ENCODE peak calls at places on chromosomes 3 and 15, in six cellular contexts. U is pancreas; S is CD8-positive, alpha-beta memory T cell; B is CD8-positive, alpha-beta T cell; X is adrenal gland; O is keratinocyte. N is an unnamed sample. For H3K27me3, the result is how much of the 10 kb centered on the place peaks cover.

GRCh38 chr3:141863497-141863896 is 12.9 kb upstream of the ATP1B3 start:
- DNase-seq in X (no peak), U (no peak), O (no peak), B (no peak), S (no peak), N (no peak)

GRCh38 chr3:42077785-42078184 is 13.4 kb upstream of the TRAK1 start:
- DNase-seq in B (no peak), S (no peak), X (no peak), O (no peak), U (no peak), N (no peak)

GRCh38 chr15:40392986-40393948 is 10.7 kb downstream of the KNSTRN start:
- DNase-seq in U (no peak), S (no peak), O (no peak), X (no peak), B (no peak), N (no peak)

GRCh38 chr3:72580910-72581309 is 267.3 kb downstream of the SHQ1 start:
- DNase-seq in X (no peak), S (no peak), B (no peak), U (no peak), O (no peak), N (no peak)

GRCh38 chr3:57110797-57111196 is 50.3 kb downstream of the SPATA12 start:
- DNase-seq in X (no peak), S (no peak), O (no peak), U (no peak), B (no peak), N (no peak)

GRCh38 chr15:74461847-74462511 is 1.0 kb upstream of the UBL7 start:
- DNase-seq in S (no peak), B (no peak), O (no peak), X (no peak), U (no peak), N (no peak)

GRCh38 chr15:73786518-73786917 is 33.4 kb upstream of the INSYN1 start:
- DNase-seq in X (no peak), S (no peak), B (no peak), O (no peak), U (no peak), N (no peak)

GRCh38 chr3:144652573-144652972 is 681.0 kb downstream of the DIPK2A start:
- DNase-seq in B (no peak), X (no peak), U (no peak), S (no peak), O (no peak), N (no peak)

GRCh38 chr3:78258798-78259197 is 1218.9 kb downstream of the ROBO2 start:
- DNase-seq in S (no peak), B (no peak), O (no peak), U (no peak), X (no peak), N (no peak)

GRCh38 chr3:192930585-192930984 is 12.9 kb upstream of the MB21D2 start:
- DNase-seq in X (no peak), B (no peak), U (no peak), O (no peak), S (no peak), N (no peak)

GRCh38 chr3:150296123-150296750 is 111.9 kb upstream of the TSC22D2 start:
- DNase-seq in U (no peak), O (no peak), X (no peak), S (no peak), B (no peak), N (no peak)

GRCh38 chr15:76340802-76341365 is 4.3 kb downstream of the ISL2 start:
- DNase-seq in B (no peak), O (no peak), X (no peak), S (peak), U (peak), N (no peak)

GRCh38 chr3:41216993-41217392 is 17.7 kb downstream of the CTNNB1 start:
- DNase-seq in B (no peak), X (no peak), S (no peak), U (no peak), O (no peak), N (no peak)

GRCh38 chr3:136177876-136178275 is 18.3 kb downstream of the MSL2 start:
- DNase-seq in U (no peak), S (no peak), B (no peak), X (no peak), O (no peak), N (no peak)

GRCh38 chr3:124915254-124915653 is 19.3 kb downstream of the MUC13 start:
- DNase-seq in U (no peak), S (no peak), B (no peak), O (no peak), X (no peak), N (no peak)

GRCh38 chr15:38531509-38531908 is 33.1 kb downstream of the RASGRP1 start:
- DNase-seq in B (no peak), U (no peak), O (no peak), S (no peak), X (peak), N (no peak)

GRCh38 chr15:67197364-67197695 is 57.1 kb downstream of the AAGAB start:
- DNase-seq in U (no peak), S (no peak), B (no peak), X (no peak), O (no peak), N (no peak)

GRCh38 chr15:67198157-67198754 is 56.2 kb downstream of the AAGAB start:
- DNase-seq in B (no peak), S (no peak), U (no peak), O (no peak), X (no peak), N (no peak)

GRCh38 chr15:67196222-67196621 is 58.2 kb downstream of the AAGAB start:
- DNase-seq in S (no peak), O (no peak), U (no peak), X (no peak), B (no peak), N (no peak)

GRCh38 chr15:67195305-67195704 is 59.2 kb downstream of the AAGAB start:
- DNase-seq in U (no peak), S (no peak), B (no peak), X (no peak), O (no peak), N (no peak)

GRCh38 chr15:67196672-67197363 is 57.6 kb downstream of the AAGAB start:
- DNase-seq in X (no peak), U (no peak), O (no peak), S (no peak), B (no peak), N (no peak)
- H3K27me3 ChIP-seq in X (under half), U (under half), O (under half), S (under half), B (under half), N (under half)

DNA sequence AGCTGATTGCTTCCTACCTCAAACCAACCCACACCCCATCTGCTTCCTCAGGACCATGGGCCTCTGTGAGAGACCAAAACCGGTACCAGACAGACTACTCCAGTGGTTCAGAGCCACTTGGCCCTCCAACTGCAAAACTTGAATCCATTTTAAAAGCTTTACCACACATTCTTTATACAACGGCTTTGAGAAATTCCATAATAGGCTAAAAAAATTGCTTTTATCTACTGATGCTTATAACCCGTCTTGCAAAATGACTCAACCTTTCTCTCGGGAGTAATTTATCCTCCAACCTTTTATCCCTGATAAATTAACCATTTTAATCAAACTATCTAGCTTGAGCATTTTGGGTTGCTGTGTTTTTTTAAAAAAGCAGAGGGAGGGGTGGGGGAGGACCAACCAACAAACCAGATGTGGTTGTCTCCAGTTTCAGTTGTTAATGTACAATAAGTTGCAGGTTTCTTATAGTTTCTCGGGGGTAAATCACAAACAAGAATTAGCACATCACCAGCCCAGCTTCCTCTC is 275.7 kb upstream of the LRTM1 start:
- DNase-seq in O (no peak), X (no peak), U (no peak), B (no peak), S (no peak), N (no peak)
- H3K27ac ChIP-seq in O (no peak), X (no peak), U (no peak), B (no peak), S (no peak), N (no peak)

DNA sequence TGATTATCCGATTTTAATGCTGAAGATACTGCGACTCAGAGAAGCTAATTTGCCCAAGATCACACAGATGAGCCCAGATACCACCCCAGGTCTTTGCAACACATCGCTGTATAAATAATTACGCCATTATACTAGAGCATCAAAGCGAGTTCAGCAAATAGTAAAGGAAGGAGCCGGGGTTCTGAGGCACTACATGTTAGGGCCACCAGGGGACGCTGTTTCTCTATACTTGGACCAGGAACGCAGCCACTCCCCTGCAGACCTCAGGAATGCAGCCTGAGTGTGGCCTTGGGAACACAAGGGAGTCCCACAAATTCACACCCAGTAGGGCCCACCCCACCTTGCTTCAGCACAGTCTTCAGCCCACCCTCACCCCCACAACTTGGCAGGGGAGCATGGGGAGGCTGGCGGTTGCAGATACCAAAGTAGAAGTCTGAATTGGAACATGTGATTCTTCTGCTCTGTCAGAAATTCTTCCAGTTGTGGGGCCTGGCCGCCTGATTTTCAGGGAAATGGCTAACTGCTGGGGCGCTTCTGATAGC is 57.8 kb upstream of the RYK start:
- DNase-seq in B (peak), O (no peak), U (peak), S (peak), X (peak), N (peak)
- H3K4me3 ChIP-seq in B (no peak), O (no peak), U (no peak), S (peak), X (no peak), N (no peak)

DNA sequence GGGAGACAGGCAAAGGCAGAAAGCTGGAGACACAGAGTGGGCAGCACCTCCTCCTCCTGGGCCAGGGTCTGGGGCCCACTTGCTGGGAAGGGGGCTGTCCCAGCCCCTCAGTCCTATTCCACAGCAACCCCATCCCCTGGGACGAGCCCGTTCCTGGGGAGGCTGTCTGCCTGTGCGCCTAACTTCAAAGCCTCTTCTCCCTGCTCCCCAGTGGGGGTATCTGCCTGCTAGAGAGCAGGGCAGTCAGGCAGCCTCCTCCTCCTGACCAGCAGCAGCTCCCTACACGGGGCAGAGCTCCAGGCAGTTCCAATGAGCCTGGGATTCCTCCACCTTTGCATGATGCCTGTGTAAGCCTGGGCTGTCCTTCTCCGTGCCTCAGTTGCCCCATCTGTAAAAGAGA is 6.9 kb downstream of the PTH1R start:
- DNase-seq in S (no peak), O (no peak), B (no peak), X (no peak), U (no peak), N (no peak)
- H3K27me3 ChIP-seq in S (under half), O (half or more), B (under half), X (under half), U (under half), N (under half)

GRCh38 chr3:14555835-14556234 is 15.7 kb upstream of the GRIP2 start:
- DNase-seq in X (no peak), U (no peak), O (no peak), S (no peak), B (no peak), N (no peak)
- H3K27ac ChIP-seq in X (no peak), U (no peak), O (no peak), S (no peak), B (no peak), N (no peak)

DNA sequence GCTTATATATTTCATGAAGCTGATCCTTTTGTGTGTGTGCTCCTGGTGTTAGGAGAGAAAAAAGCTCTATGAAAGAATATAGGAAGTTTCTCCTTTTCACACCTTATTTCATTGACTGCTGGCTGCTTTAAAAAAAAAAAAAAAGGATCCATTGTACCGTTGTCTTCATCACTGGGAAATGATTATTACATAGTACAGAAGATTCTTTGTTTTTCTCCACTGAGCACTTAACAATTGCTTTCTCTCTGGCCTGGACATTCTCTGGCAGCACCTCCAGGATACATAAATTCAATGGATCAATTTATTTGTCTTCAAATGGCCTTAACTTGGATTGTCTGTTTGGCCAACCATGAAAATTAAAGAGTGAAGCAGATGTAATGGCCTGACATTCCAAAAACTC is 37.2 kb downstream of the DPH3 start:
- DNase-seq in S (no peak), X (no peak), B (no peak), O (no peak), U (no peak), N (no peak)
- H3K4me3 ChIP-seq in S (no peak), X (no peak), B (no peak), O (no peak), U (no peak), N (no peak)

DNA sequence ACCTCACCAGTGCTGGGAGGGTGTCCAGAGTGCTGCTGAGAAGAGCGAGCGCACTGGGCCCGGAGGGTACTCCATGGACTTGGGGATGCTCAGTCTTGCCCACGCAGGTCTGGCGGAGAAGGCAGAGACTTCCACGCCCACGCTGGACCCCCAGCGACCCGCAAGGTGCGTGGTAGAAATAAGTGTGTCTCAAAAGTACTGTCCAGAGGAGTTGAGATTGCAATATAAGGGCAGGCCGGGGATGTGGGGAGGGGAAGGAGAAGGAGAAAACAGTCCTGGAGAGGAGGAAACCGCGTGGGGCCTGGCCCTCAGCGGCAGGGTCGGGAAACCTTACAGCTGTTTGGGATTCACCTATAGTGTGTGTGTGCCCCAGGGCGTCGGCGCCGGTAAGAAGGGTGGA is 38.9 kb downstream of the NR2F2 start:
- DNase-seq in B (no peak), O (no peak), S (no peak), X (no peak), U (no peak), N (no peak)
- H3K27me3 ChIP-seq in B (under half), O (half or more), S (under half), X (under half), U (under half), N (under half)

DNA sequence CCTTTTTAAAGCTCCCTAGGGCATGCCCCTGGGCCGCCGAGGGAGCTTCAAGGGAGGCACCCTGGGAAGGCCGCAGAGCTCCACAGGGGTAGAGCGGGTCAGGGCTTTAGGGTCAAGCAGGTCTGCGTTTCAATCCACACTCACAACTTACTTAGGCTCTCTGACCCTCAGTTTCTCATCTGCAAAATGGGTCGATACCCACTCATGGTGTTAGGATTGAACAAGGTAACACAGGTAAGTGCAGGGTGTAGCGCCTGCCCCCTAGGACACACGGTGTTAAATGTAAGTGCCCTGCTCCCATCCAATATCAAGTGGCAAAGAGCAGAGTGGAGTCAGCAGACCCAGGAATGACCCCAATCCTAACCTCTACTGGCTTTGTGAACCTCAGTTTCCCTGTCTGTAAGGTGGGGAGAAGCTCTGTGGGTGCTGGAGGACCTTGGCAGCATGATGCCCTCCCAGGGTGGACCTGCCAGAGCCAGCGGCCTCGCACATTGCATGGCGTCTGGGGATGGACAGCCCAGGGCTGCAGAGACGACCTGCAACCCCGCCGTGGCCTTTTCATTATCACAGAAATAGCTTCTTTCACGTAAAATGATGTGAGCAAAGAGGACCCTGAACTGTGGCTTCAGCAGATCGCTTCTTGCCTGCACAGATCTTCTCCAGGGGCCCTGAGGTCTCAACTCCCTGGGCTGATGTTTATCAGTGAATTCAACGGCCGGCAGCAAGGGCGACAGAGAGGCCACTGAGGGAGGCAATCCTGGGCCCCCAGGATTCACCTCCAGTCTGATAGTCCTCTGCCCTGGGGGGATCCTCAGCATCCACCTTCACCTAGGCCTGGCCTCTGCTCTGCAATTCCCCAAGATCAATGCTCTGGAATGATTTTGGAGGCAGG is 138.5 kb downstream of the CHSY1 start:
- DNase-seq in X (no peak), O (no peak), B (no peak), S (no peak), U (no peak), N (no peak)
- H3K27ac ChIP-seq in X (no peak), O (peak), B (no peak), S (no peak), U (no peak), N (no peak)

N was measured in DND-41.